ENCODE peak calls at places on chromosomes 4 and X, in five cellular contexts. O is substantia nigra, H is NCI-H526, T is dermis microvascular lymphatic vessel endothelial cell, Q is NCI-H69. B is an unnamed sample.

GRCh38 chr4:24473309-24473721 is 111.0 kb downstream of the DHX15 start:
- DNase-seq in Q (peak; percentile 56), H (peak; percentile 26), O (no peak), T (no peak), B (peak; percentile 65)

GRCh38 chr4:41514169-41514568 is 23.8 kb upstream of the LIMCH1 start:
- DNase-seq in Q (no peak), T (no peak), H (no peak), O (no peak), B (no peak)

GRCh38 chr4:81790477-81790876 is 318.8 kb upstream of the RASGEF1B start:
- DNase-seq in H (no peak), O (no peak), Q (no peak), T (no peak), B (no peak)

GRCh38 chrX:45850197-45850774 is 649.6 kb upstream of the DIPK2B start:
- DNase-seq in Q (peak; percentile 59), H (no peak), O (no peak), T (peak; percentile 7), B (peak; percentile 43)

GRCh38 chrX:40318796-40319195 is 221.0 kb upstream of the BCOR start:
- DNase-seq in O (no peak), T (no peak), Q (no peak), H (no peak), B (no peak)

GRCh38 chr4:99855677-99856076 is 38.5 kb downstream of the LAMTOR3 start:
- DNase-seq in T (no peak), O (no peak), H (no peak), Q (no peak), B (no peak)

GRCh38 chr4:89640620-89641366 is 196.2 kb downstream of the SNCA start:
- DNase-seq in O (peak; percentile 7), T (peak; percentile 56), H (no peak), Q (peak; percentile 32), B (peak; percentile 95)

GRCh38 chr4:100511906-100512305 is 5.9 kb downstream of the EMCN start:
- DNase-seq in O (no peak), Q (peak; percentile 16), H (no peak), T (peak; percentile 48), B (peak; percentile 48)

GRCh38 chr4:1033840-1034551 is 22.6 kb downstream of the FGFRL1 start:
- DNase-seq in H (no peak), T (no peak), O (peak; percentile 72), Q (no peak), B (no peak)

B was measured in mesendoderm.